ENCODE peak calls at places on chromosomes 2 and 18, in four cellular contexts. One of them, this sample, is unnamed.

GRCh38 chr18:58361212-58361611 is 267.7 kb downstream of the ALPK2 start:
- DNase-seq in HTR-8/SVneo: no peak
- DNase-seq in GDM1: no peak
- DNase-seq in CD8-positive, alpha-beta T cell: no peak
- DNase-seq in this sample: no peak

GRCh38 chr2:58970365-58970764 is 729.2 kb upstream of the FANCL start:
- DNase-seq in CD8-positive, alpha-beta T cell: no peak
- DNase-seq in GDM1: no peak
- DNase-seq in HTR-8/SVneo: no peak
- DNase-seq in this sample: no peak

GRCh38 chr2:108363048-108363899 is 14.5 kb upstream of the SULT1C4 start:
- DNase-seq in CD8-positive, alpha-beta T cell: no peak
- DNase-seq in GDM1: peak; percentile 53
- DNase-seq in HTR-8/SVneo: no peak
- DNase-seq in this sample: no peak

GRCh38 chr2:239283288-239283945 is 117.4 kb downstream of the HDAC4 start:
- DNase-seq in HTR-8/SVneo: no peak
- DNase-seq in GDM1: no peak
- DNase-seq in CD8-positive, alpha-beta T cell: no peak
- DNase-seq in this sample: no peak

GRCh38 chr2:86337235-86338099 is at the start of gene REEP1:
- DNase-seq in CD8-positive, alpha-beta T cell: no peak
- DNase-seq in HTR-8/SVneo: peak; percentile 30
- DNase-seq in GDM1: no peak
- DNase-seq in this sample: no peak

GRCh38 chr2:120037995-120038541 is 25.2 kb downstream of the EPB41L5 start:
- DNase-seq in CD8-positive, alpha-beta T cell: no peak
- DNase-seq in HTR-8/SVneo: no peak
- DNase-seq in GDM1: no peak
- DNase-seq in this sample: no peak

GRCh38 chr2:199381531-199381930 is 76.2 kb downstream of the SATB2 start:
- DNase-seq in CD8-positive, alpha-beta T cell: no peak
- DNase-seq in GDM1: no peak
- DNase-seq in HTR-8/SVneo: no peak
- DNase-seq in this sample: no peak

GRCh38 chr2:59463401-59463800 is 1090.1 kb downstream of the BCL11A start:
- DNase-seq in HTR-8/SVneo: no peak
- DNase-seq in GDM1: no peak
- DNase-seq in CD8-positive, alpha-beta T cell: no peak
- DNase-seq in this sample: no peak

GRCh38 chr18:79915161-79916127 is 36.0 kb downstream of the SLC66A2 start:
- DNase-seq in HTR-8/SVneo: no peak
- DNase-seq in CD8-positive, alpha-beta T cell: no peak
- DNase-seq in GDM1: no peak
- DNase-seq in this sample: no peak

GRCh38 chr2:38163006-38163405 is 87.1 kb upstream of the CYP1B1 start:
- DNase-seq in HTR-8/SVneo: no peak
- DNase-seq in GDM1: no peak
- DNase-seq in CD8-positive, alpha-beta T cell: no peak
- DNase-seq in this sample: no peak

GRCh38 chr18:2985628-2986027 is 27.3 kb downstream of the LPIN2 start:
- DNase-seq in CD8-positive, alpha-beta T cell: no peak
- DNase-seq in HTR-8/SVneo: no peak
- DNase-seq in GDM1: no peak
- DNase-seq in this sample: no peak

GRCh38 chr18:80109676-80110078 is 615 bp downstream of the ADNP2 start:
- DNase-seq in CD8-positive, alpha-beta T cell: no peak
- DNase-seq in GDM1: no peak
- DNase-seq in HTR-8/SVneo: peak; percentile 37
- DNase-seq in this sample: no peak

GRCh38 chr2:240231838-240232244 is 91.4 kb upstream of the OTOS start:
- DNase-seq in HTR-8/SVneo: no peak
- DNase-seq in CD8-positive, alpha-beta T cell: no peak
- DNase-seq in GDM1: no peak
- DNase-seq in this sample: no peak

GRCh38 chr18:61388010-61388409 is 54.8 kb downstream of the CDH20 start:
- DNase-seq in HTR-8/SVneo: no peak
- DNase-seq in CD8-positive, alpha-beta T cell: no peak
- DNase-seq in GDM1: no peak
- DNase-seq in this sample: no peak

GRCh38 chr18:47912343-47912742 is 18.1 kb downstream of the SMAD2 start:
- DNase-seq in HTR-8/SVneo: no peak
- DNase-seq in CD8-positive, alpha-beta T cell: no peak
- DNase-seq in GDM1: no peak
- DNase-seq in this sample: no peak

GRCh38 chr2:31204761-31205160 is 12.6 kb downstream of the CAPN14 start:
- DNase-seq in HTR-8/SVneo: no peak
- DNase-seq in CD8-positive, alpha-beta T cell: no peak
- DNase-seq in GDM1: no peak
- DNase-seq in this sample: no peak

GRCh38 chr18:13369756-13370510 is 151.4 kb downstream of the LDLRAD4 start:
- DNase-seq in HTR-8/SVneo: no peak
- DNase-seq in CD8-positive, alpha-beta T cell: no peak
- DNase-seq in GDM1: no peak
- DNase-seq in this sample: no peak

GRCh38 chr2:163778045-163778753 is 42.4 kb upstream of the FIGN start:
- DNase-seq in GDM1: no peak
- DNase-seq in CD8-positive, alpha-beta T cell: no peak
- DNase-seq in HTR-8/SVneo: peak; percentile 23
- DNase-seq in this sample: no peak

GRCh38 chr2:189658281-189658680 is 3.0 kb upstream of the ASNSD1 start:
- DNase-seq in HTR-8/SVneo: no peak
- DNase-seq in GDM1: no peak
- DNase-seq in CD8-positive, alpha-beta T cell: no peak
- DNase-seq in this sample: no peak

GRCh38 chr2:172701250-172701649 is 34.4 kb upstream of the RAPGEF4 start:
- DNase-seq in GDM1: no peak
- DNase-seq in HTR-8/SVneo: peak; percentile 14
- DNase-seq in CD8-positive, alpha-beta T cell: no peak
- DNase-seq in this sample: no peak

GRCh38 chr2:207891222-207891844 is 121.6 kb upstream of the FZD5 start:
- DNase-seq in GDM1: no peak
- DNase-seq in HTR-8/SVneo: no peak
- DNase-seq in CD8-positive, alpha-beta T cell: no peak
- DNase-seq in this sample: no peak

GRCh38 chr18:46702399-46702798 is 45.4 kb upstream of the LOXHD1 start:
- DNase-seq in CD8-positive, alpha-beta T cell: no peak
- DNase-seq in HTR-8/SVneo: no peak
- DNase-seq in GDM1: no peak
- DNase-seq in this sample: no peak

GRCh38 chr2:65379168-65379672 is 53.2 kb downstream of the SPRED2 start:
- DNase-seq in GDM1: no peak
- DNase-seq in HTR-8/SVneo: no peak
- DNase-seq in CD8-positive, alpha-beta T cell: no peak
- DNase-seq in this sample: no peak

GRCh38 chr2:44166096-44166495 is 2.6 kb upstream of the PPM1B start:
- DNase-seq in GDM1: no peak
- DNase-seq in CD8-positive, alpha-beta T cell: no peak
- DNase-seq in HTR-8/SVneo: no peak
- DNase-seq in this sample: no peak

GRCh38 chr2:164617466-164617865 is 3.8 kb downstream of the GRB14 start:
- DNase-seq in GDM1: no peak
- DNase-seq in CD8-positive, alpha-beta T cell: no peak
- DNase-seq in HTR-8/SVneo: no peak
- DNase-seq in this sample: no peak

This sample was measured in stimulated activated CD8-positive, alpha-beta memory T cell treated with anti-CD3 and anti-CD28 coated beads, Interleukin-7, amount 100 ng/mL, for 4 hours.